ENCODE peak calls at places on chromosome 16, in ten cellular contexts. N is AG09309; F is AG10803; E is Peyer's patch; L is pancreas; A is cardiac fibroblast; Q is CD8-positive, alpha-beta T cell; M is IMR-90; H is uterus; C is fibroblast of mammary gland. W is an unnamed sample.

GRCh38 chr16:75506567-75506966 is 11.3 kb upstream of the CHST6 start:
- DNase-seq in N (peak; percentile 95), F (peak; percentile 91), E (no peak), L (no peak), A (peak; percentile 90), Q (no peak), M (peak; percentile 59), H (no peak), C (peak; percentile 94), W (no peak)

GRCh38 chr16:81181013-81181720 is 57.3 kb upstream of the BCO1 start:
- DNase-seq in N (peak; percentile 86), F (peak; percentile 96), E (no peak), L (peak; percentile 59), A (peak; percentile 97), Q (no peak), M (peak; percentile 97), H (peak; percentile 89), C (peak; percentile 98), W (no peak)

GRCh38 chr16:84228321-84228838 is 11.4 kb downstream of the KCNG4 start:
- DNase-seq in N (peak; percentile 57), F (peak; percentile 83), E (no peak), L (peak; percentile 3), A (peak; percentile 93), Q (no peak), M (peak; percentile 89), H (peak; percentile 71), C (peak; percentile 93), W (no peak)

GRCh38 chr16:54934536-54935410 is 4.1 kb downstream of the IRX5 start:
- DNase-seq in N (peak; percentile 24), F (peak; percentile 56), E (no peak), L (no peak), A (no peak), Q (no peak), M (no peak), H (no peak), C (no peak), W (no peak)

GRCh38 chr16:81616321-81617020 is 162.6 kb upstream of the PLCG2 start:
- DNase-seq in N (no peak), F (peak; percentile 81), E (peak; percentile 71), L (no peak), A (peak; percentile 88), Q (peak; percentile 65), M (peak; percentile 63), H (peak; percentile 43), C (peak; percentile 22), W (peak; percentile 77)

GRCh38 chr16:4194661-4195060 is 47.2 kb downstream of the SRL start:
- DNase-seq in N (no peak), F (no peak), E (no peak), L (no peak), A (no peak), Q (no peak), M (no peak), H (no peak), C (no peak), W (no peak)

GRCh38 chr16:24925163-24925562 is 79.4 kb downstream of the SLC5A11 start:
- DNase-seq in N (no peak), F (no peak), E (no peak), L (no peak), A (no peak), Q (no peak), M (no peak), H (no peak), C (no peak), W (no peak)

GRCh38 chr16:65120811-65121721 is 797 bp downstream of the CDH11 start:
- DNase-seq in N (no peak), F (no peak), E (no peak), L (no peak), A (no peak), Q (no peak), M (peak; percentile 37), H (peak; percentile 43), C (no peak), W (no peak)

DNA sequence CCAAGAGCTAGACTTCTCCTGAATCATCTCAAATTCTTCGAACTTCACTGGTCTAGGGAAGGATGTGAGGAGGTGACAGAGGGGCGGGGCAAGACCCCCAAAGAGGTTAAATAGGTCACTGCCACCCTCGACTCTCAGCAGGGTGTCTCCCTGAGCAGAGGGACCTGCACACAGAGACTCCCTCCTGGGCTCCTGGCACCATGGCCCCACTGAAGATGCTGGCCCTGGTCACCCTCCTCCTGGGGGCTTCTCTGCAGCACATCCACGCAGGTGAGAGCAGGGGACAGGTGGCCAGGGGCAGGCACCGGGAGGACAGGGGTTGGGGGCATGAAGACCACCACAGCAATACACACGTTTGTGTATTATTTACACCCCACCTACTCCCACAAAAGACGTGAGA is 9.2 kb downstream of the CCL17 start:
- DNase-seq in N (no peak), F (no peak), E (no peak), L (no peak), A (no peak), Q (no peak), M (no peak), H (no peak), C (no peak), W (no peak)
- H3K4me3 ChIP-seq in N (no peak overlapping the region), F (no peak overlapping the region), E (no peak overlapping the region), L (no peak overlapping the region), A (no peak overlapping the region), Q (no peak overlapping the region), M (no peak overlapping the region), H (no peak overlapping the region), C (no peak overlapping the region), W (no peak overlapping the region)

DNA sequence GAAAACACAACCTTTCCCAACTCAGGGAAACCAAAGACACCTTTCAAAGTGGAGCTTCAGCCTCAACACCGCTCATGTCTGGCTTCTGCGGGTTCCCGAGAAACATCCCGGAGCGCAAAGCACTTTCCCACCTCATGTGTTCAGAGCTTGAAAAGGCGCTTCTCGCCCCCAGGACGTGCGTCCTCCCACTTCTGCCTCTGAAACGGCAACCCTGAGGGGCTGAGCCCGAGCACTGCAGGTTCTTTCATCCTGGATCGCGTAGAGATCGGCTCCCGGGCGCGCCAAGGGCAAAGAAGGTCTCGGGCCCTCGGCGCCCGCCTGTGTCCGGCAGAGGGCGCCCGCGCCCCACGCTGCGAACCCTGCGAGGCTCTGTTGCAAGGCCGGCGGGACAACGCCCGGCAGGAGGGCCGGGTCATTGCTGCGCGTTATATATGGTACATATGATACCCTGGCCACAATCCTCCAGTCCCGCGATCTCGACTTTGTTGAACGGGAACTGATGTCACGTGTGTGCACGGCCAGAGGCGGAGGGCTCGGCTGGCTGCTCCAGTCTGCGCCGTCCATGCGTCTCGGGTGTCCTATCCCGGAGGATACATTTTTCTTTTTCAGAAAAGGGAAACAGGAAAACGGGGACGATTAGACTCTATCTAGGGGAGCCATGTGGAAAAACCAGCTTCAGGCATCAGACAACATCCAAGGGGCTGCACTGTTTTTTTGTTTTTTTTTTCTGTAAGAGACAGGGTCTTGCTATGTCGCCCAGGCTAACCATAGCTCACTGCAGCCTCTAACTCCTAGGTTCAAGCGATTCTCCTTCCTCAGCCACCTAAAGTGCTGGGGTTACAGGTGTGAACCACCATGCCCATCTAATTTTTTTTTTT is 19.1 kb downstream of the COQ7 start:
- DNase-seq in N (peak; percentile 37), F (peak; percentile 82), E (peak; percentile 93), L (peak; percentile 68), A (peak; percentile 94), Q (peak; percentile 53), M (peak; percentile 91), H (peak; percentile 83), C (peak; percentile 94), W (peak; percentile 77)
- TF ChIP-seq CTCF in N (peak; percentile 91), F (peak; percentile 84), E (peak; percentile 97), L (peak; percentile 100), A (peak; percentile 75), Q (peak; percentile 98), M (peak; percentile 99), H (peak; percentile 99), C (peak; percentile 71), W (peak; percentile 100)

GRCh38 chr16:14394834-14395233 is 235.2 kb downstream of the PARN start:
- DNase-seq in N (no peak), F (no peak), E (no peak), L (no peak), A (no peak), Q (no peak), M (no peak), H (no peak), C (no peak), W (no peak)

GRCh38 chr16:14400285-14400977 is 229.6 kb downstream of the PARN start:
- DNase-seq in N (no peak), F (no peak), E (no peak), L (no peak), A (no peak), Q (no peak), M (no peak), H (no peak), C (no peak), W (no peak)

GRCh38 chr16:14398014-14398717 is 231.9 kb downstream of the PARN start:
- DNase-seq in N (no peak), F (no peak), E (no peak), L (no peak), A (no peak), Q (no peak), M (peak; percentile 10), H (no peak), C (peak; percentile 40), W (no peak)

GRCh38 chr16:14401839-14402115 is 228.3 kb downstream of the PARN start:
- DNase-seq in N (no peak), F (peak; percentile 57), E (no peak), L (no peak), A (peak; percentile 54), Q (no peak), M (peak; percentile 18), H (no peak), C (peak; percentile 56), W (no peak)

DNA sequence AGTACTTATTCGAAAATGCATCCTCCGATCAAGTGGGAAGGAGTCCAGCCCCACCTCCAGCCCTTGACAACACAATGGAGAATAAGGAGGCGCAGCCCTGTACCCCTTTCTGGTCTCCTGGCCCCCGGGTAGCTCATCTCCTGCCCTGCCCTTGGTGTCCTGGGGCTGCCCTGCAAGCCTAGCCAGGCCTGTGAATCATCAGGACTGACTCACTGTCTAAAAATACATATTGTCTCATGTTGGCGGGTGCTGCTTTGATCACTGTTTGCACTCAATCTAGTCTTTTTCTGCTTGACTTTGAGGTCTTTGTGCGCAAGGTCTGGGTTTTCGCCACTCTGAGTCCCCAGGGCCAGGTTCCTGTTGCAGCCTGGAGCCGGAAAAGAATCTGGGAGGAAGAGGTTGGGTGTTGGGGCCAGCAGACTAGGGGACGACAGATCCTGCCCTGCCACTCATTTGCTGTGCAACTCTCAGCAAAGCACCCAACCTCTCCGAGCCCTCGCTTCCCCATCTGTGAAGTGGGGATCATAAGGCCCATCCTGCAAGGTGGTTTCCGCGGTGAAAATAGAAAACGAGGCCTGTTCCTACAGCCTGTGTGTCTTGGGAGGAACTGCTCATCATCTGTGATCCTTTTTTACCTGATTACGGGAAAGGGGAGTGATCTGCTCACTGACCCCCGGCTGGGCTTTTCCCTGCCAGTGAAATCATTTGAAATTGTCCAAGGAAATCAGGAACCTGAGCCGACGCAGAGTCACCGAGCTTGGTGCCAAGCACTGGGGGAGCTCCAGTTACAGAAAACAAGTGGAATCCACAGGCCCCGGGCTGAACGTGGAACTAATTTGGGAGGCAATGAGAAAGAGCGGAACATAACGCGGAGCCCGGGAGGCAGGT is 230.4 kb downstream of the PARN start:
- DNase-seq in N (no peak), F (peak; percentile 78), E (no peak), L (no peak), A (peak; percentile 66), Q (no peak), M (peak; percentile 62), H (no peak), C (peak; percentile 83), W (no peak)
- H3K4me3 ChIP-seq in N (peak overlapping the region; percentile 17), F (peak overlapping the region; percentile 34), E (no peak overlapping the region), L (no peak overlapping the region), A (no peak overlapping the region), Q (no peak overlapping the region), M (no peak overlapping the region), H (no peak overlapping the region), C (no peak overlapping the region), W (peak overlapping the region; percentile 8)

DNA sequence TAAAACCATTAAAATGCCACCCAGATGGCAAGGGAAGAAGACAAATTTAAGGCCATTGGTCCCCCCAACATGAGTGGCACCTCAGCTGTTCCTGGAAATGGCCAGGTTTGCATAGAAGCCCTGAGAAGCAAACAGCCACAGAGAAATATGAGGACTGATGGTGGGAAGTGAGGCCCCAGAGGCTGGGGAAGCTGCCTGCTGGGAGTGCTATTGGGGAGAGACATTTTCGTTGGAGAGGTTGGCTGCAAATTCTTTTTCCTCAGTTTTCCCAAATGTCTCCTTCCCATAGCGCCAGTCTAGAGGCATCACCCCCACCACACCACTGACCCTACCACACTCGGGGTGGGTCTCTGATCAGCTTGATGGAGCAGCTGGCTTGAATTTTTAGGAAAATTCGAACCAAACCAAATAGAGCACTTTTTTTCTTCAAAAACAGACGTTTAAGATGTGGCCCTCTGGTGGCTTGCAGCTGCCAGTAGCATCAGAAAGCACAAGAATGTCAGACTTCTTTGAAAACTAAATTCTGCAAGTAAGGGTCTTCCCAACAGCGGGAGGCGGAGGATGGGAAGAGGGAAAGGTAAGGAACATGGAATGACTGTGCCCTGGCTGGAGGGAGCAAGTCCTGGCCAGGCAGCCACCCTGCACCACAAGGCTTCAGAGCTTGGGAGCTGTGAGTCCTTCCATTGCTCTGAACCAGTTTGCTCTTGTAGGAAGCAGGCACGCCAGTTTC is 13.2 kb upstream of the SLC12A3 start:
- DNase-seq in N (no peak), F (peak; percentile 43), E (peak; percentile 36), L (no peak), A (peak; percentile 53), Q (no peak), M (peak; percentile 50), H (no peak), C (peak; percentile 29), W (no peak)
- TF ChIP-seq CTCF in N (peak; percentile 69), F (peak; percentile 70), E (peak; percentile 8), L (no peak), A (peak; percentile 67), Q (no peak), M (peak; percentile 60), H (no peak), C (peak; percentile 49), W (peak; percentile 25)

W was measured in dorsolateral prefrontal cortex.